ENCODE peak calls at places on chromosome 4, in six cellular contexts. V is left ventricle myocardium inferior; U is activated CD4-positive, alpha-beta T cell treated with anti-CD3 and anti-CD28 coated beads, Interleukin-2, amount 10 ng/mL, durations not matched to agents 7 days and 5 days; C is AG10803; Y is NCI-H1930; Z is NCI-H524 treated with DMSO at 0.1 percent for 48 hours. S is an unnamed sample.

GRCh38 chr4:15381806-15382338 is 46.0 kb upstream of the C1QTNF7 start:
- DNase-seq in C (no peak), Y (no peak), V (no peak), Z (no peak), U (no peak), S (no peak)

GRCh38 chr4:122503214-122503613 is 46.7 kb upstream of the IL2 start:
- DNase-seq in V (no peak), U (no peak), Z (no peak), Y (no peak), C (no peak), S (no peak)

GRCh38 chr4:182842991-182843390 is 74.2 kb downstream of the DCTD start:
- DNase-seq in U (no peak), V (no peak), Z (no peak), Y (no peak), C (no peak), S (no peak)

GRCh38 chr4:94714761-94715160 is 43.0 kb upstream of the BMPR1B start:
- DNase-seq in C (peak), V (no peak), Z (no peak), Y (no peak), U (no peak), S (no peak)

GRCh38 chr4:66160606-66161005 is 490.3 kb upstream of the EPHA5 start:
- DNase-seq in Z (no peak), V (no peak), Y (no peak), C (no peak), U (no peak), S (no peak)

GRCh38 chr4:129839687-129840086 is 743.7 kb downstream of the C4orf33 start:
- DNase-seq in Z (no peak), Y (no peak), U (no peak), C (no peak), V (no peak), S (no peak)

GRCh38 chr4:3305610-3306371 is 13.0 kb downstream of the RGS12 start:
- DNase-seq in Y (no peak), C (no peak), V (no peak), Z (peak), U (peak), S (no peak)

GRCh38 chr4:7415927-7416686 is 18.6 kb downstream of the PSAPL1 start:
- DNase-seq in U (no peak), Y (no peak), C (no peak), V (peak), Z (no peak), S (no peak)

GRCh38 chr4:176898791-176899190 is 106.1 kb upstream of the VEGFC start:
- DNase-seq in Z (no peak), U (no peak), V (no peak), Y (no peak), C (no peak), S (no peak)

GRCh38 chr4:8427761-8428287 is 12.7 kb downstream of the ACOX3 start:
- DNase-seq in V (peak), Z (no peak), Y (no peak), U (no peak), C (peak), S (no peak)

GRCh38 chr4:133403913-133404312 is 254.8 kb downstream of the PCDH10 start:
- DNase-seq in C (no peak), U (no peak), V (no peak), Y (no peak), Z (no peak), S (no peak)

GRCh38 chr4:147340547-147341225 is 140.2 kb upstream of the EDNRA start:
- DNase-seq in Z (no peak), C (peak), Y (no peak), V (no peak), U (no peak), S (no peak)

GRCh38 chr4:150962245-150962644 is 52.8 kb downstream of the LRBA start:
- DNase-seq in C (no peak), U (no peak), Y (no peak), Z (no peak), V (no peak), S (no peak)